ENCODE peak calls at places on chromosomes 11 and 22, in five cellular contexts. One of them, this sample, is unnamed.

GRCh38 chr11:86287468-86287796 is 14.6 kb upstream of the HIKESHI start:
- ATAC-seq in K562: no peak
- ATAC-seq in PC-3: no peak
- ATAC-seq in left lung: no peak
- ATAC-seq in upper lobe of right lung: no peak
- ATAC-seq in this sample: no peak

GRCh38 chr11:61586792-61587430 is 6.0 kb upstream of the SYT7 start:
- ATAC-seq in K562: no peak
- ATAC-seq in PC-3: no peak
- ATAC-seq in left lung: no peak
- ATAC-seq in upper lobe of right lung: no peak
- ATAC-seq in this sample: no peak

GRCh38 chr11:36333897-36334296 is 37.8 kb downstream of the PRR5L start:
- ATAC-seq in K562: peak
- ATAC-seq in PC-3: peak
- ATAC-seq in left lung: no peak
- ATAC-seq in upper lobe of right lung: peak
- ATAC-seq in this sample: no peak

GRCh38 chr22:44188986-44189630 is 8.4 kb downstream of the PARVG start:
- ATAC-seq in K562: no peak
- ATAC-seq in PC-3: no peak
- ATAC-seq in left lung: no peak
- ATAC-seq in upper lobe of right lung: no peak
- ATAC-seq in this sample: no peak

GRCh38 chr11:45754746-45755145 is 50.2 kb upstream of the SLC35C1 start:
- ATAC-seq in K562: no peak
- ATAC-seq in PC-3: no peak
- ATAC-seq in left lung: no peak
- ATAC-seq in upper lobe of right lung: no peak
- ATAC-seq in this sample: no peak

GRCh38 chr11:92765965-92766371 is 203.5 kb upstream of the MTNR1B start:
- ATAC-seq in K562: peak
- ATAC-seq in PC-3: no peak
- ATAC-seq in left lung: peak
- ATAC-seq in upper lobe of right lung: peak
- ATAC-seq in this sample: peak

GRCh38 chr22:40276877-40277823 is 69.2 kb upstream of the ADSL start:
- ATAC-seq in K562: no peak
- ATAC-seq in PC-3: peak
- ATAC-seq in left lung: peak
- ATAC-seq in upper lobe of right lung: no peak
- ATAC-seq in this sample: peak

GRCh38 chr11:75565221-75565814 is 3.3 kb downstream of the SERPINH1 start:
- ATAC-seq in K562: no peak
- ATAC-seq in PC-3: peak
- ATAC-seq in left lung: peak
- ATAC-seq in upper lobe of right lung: no peak
- ATAC-seq in this sample: peak

GRCh38 chr22:42743501-42743991 is 22.9 kb upstream of the A4GALT start:
- ATAC-seq in K562: no peak
- ATAC-seq in PC-3: no peak
- ATAC-seq in left lung: peak
- ATAC-seq in upper lobe of right lung: peak
- ATAC-seq in this sample: peak

GRCh38 chr11:45026835-45027234 is 76.2 kb upstream of the TP53I11 start:
- ATAC-seq in K562: no peak
- ATAC-seq in PC-3: no peak
- ATAC-seq in left lung: no peak
- ATAC-seq in upper lobe of right lung: no peak
- ATAC-seq in this sample: no peak

GRCh38 chr11:57597461-57597892 is at the start of gene SERPING1:
- ATAC-seq in K562: peak
- ATAC-seq in PC-3: no peak
- ATAC-seq in left lung: peak
- ATAC-seq in upper lobe of right lung: peak
- ATAC-seq in this sample: peak

GRCh38 chr11:82547163-82547560 is 186.5 kb downstream of the FAM181B start:
- ATAC-seq in K562: no peak
- ATAC-seq in PC-3: no peak
- ATAC-seq in left lung: no peak
- ATAC-seq in upper lobe of right lung: peak
- ATAC-seq in this sample: peak

DNA sequence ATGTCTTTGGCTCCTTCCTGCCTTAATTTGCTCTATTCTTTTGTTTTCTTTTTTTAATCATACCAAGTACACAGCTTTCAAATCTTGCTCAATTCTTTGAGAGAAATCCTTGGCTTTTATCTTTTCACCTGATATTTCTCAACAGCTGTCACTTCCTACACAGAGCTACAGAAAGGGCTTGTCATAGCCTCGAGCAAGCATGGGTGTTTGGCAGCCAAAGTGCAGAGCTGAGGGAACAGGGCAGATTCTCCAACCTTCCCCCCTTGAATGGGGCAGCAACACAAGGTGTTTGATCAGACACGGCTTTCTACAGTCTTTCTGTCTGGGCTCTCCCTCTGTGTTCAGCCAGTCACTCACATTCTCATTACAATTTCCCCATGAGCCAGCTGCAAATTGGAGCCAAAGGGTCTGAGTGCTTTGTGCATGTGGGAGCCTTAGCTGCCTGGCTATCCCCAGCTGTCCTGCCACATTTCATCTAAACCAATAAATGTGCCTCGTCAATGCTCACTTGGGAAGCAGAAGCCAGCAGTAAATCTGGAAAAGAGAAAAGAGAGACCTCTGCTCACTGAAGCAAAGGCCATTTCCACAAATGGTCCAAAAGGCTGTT is 187.0 kb downstream of the FAM181B start:
- ATAC-seq in K562: no peak
- ATAC-seq in PC-3: no peak
- ATAC-seq in left lung: no peak
- ATAC-seq in upper lobe of right lung: no peak
- ATAC-seq in this sample: no peak
- H3K27ac ChIP-seq in K562: no peak
- H3K27ac ChIP-seq in PC-3: no peak
- H3K27ac ChIP-seq in left lung: no peak
- H3K27ac ChIP-seq in upper lobe of right lung: no peak
- H3K27ac ChIP-seq in this sample: no peak

DNA sequence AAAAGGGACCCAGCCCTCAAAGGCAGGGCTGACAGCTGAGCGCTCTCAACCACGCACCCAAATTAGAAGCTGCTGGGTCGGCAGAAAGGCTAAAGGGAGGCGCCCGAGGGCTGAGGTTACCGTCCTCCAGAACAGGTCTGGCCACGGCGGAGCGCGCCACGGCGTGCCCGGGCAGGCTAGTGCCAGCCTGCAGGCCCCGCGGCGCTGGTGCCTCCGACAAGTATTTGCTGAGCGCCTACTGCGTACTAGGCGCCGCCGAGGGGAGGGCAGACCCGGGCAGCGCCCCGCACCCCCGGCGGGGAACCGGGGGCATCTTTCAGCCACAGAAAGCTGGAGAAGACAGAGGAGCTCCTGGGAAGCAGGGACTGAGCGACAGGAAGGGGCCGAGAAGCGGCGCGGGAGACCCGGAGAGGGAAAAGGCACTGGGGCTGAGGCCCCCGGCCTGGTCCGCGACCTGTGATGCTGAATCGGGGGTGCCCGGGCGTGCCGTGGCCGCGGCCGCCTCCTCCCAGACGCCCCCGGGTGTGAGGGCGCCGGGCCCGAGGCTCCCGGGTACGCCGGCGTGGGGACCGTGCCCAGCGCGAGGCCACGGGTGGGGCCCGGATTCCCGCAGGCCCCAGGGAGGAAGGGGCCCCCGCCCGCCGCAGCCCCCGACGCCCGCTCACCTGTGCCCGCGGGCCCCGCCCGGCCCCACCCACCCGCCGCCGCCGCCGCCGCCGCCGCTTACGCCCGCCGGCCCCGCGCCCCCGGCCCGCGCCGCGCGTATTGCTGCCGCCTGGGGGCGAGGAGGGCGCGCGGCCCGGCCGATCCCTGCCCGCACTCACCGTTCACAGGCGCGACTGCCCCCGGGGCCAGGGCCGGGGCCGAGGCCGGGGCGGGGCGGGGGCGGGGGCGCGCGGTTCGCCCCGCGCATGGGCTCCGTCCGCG is 521 bp downstream of the HRAS start:
- ATAC-seq in K562: no peak
- ATAC-seq in PC-3: peak
- ATAC-seq in left lung: peak
- ATAC-seq in upper lobe of right lung: peak
- ATAC-seq in this sample: peak
- TF ChIP-seq CTCF in K562: no peak
- TF ChIP-seq CTCF in PC-3: no peak
- TF ChIP-seq CTCF in left lung: no peak
- TF ChIP-seq CTCF in upper lobe of right lung: no peak
- TF ChIP-seq CTCF in this sample: no peak

GRCh38 chr11:114199051-114199450 is 97.1 kb upstream of the NNMT start:
- ATAC-seq in K562: no peak
- ATAC-seq in PC-3: no peak
- ATAC-seq in left lung: no peak
- ATAC-seq in upper lobe of right lung: no peak
- ATAC-seq in this sample: no peak

GRCh38 chr11:114197799-114198500 is 98.2 kb upstream of the NNMT start:
- ATAC-seq in K562: no peak
- ATAC-seq in PC-3: peak
- ATAC-seq in left lung: peak
- ATAC-seq in upper lobe of right lung: peak
- ATAC-seq in this sample: peak

GRCh38 chr11:114195981-114196731 is 100.0 kb upstream of the NNMT start:
- ATAC-seq in K562: peak
- ATAC-seq in PC-3: no peak
- ATAC-seq in left lung: peak
- ATAC-seq in upper lobe of right lung: peak
- ATAC-seq in this sample: no peak

GRCh38 chr11:114193730-114194674 is 102.2 kb upstream of the NNMT start:
- ATAC-seq in K562: no peak
- ATAC-seq in PC-3: no peak
- ATAC-seq in left lung: no peak
- ATAC-seq in upper lobe of right lung: no peak
- ATAC-seq in this sample: peak

GRCh38 chr11:114196994-114197702 is 99.1 kb upstream of the NNMT start:
- ATAC-seq in K562: no peak
- ATAC-seq in PC-3: no peak
- ATAC-seq in left lung: peak
- ATAC-seq in upper lobe of right lung: no peak
- ATAC-seq in this sample: peak
- H3K27ac ChIP-seq in K562: no peak
- H3K27ac ChIP-seq in PC-3: no peak
- H3K27ac ChIP-seq in left lung: peak
- H3K27ac ChIP-seq in upper lobe of right lung: peak
- H3K27ac ChIP-seq in this sample: peak

GRCh38 chr11:59182457-59183151 is 10.7 kb downstream of the DTX4 start:
- ATAC-seq in K562: peak
- ATAC-seq in PC-3: no peak
- ATAC-seq in left lung: no peak
- ATAC-seq in upper lobe of right lung: peak
- ATAC-seq in this sample: no peak
- TF ChIP-seq CTCF in K562: peak
- TF ChIP-seq CTCF in PC-3: peak
- TF ChIP-seq CTCF in left lung: peak
- TF ChIP-seq CTCF in upper lobe of right lung: peak
- TF ChIP-seq CTCF in this sample: no peak

GRCh38 chr11:120125005-120125404 is 12.9 kb downstream of the TRIM29 start:
- ATAC-seq in K562: peak
- ATAC-seq in PC-3: peak
- ATAC-seq in left lung: no peak
- ATAC-seq in upper lobe of right lung: no peak
- ATAC-seq in this sample: peak

GRCh38 chr11:120123946-120124345 is 14.0 kb downstream of the TRIM29 start:
- ATAC-seq in K562: no peak
- ATAC-seq in PC-3: peak
- ATAC-seq in left lung: no peak
- ATAC-seq in upper lobe of right lung: no peak
- ATAC-seq in this sample: no peak

GRCh38 chr11:120122921-120123683 is 14.8 kb downstream of the TRIM29 start:
- ATAC-seq in K562: peak
- ATAC-seq in PC-3: no peak
- ATAC-seq in left lung: peak
- ATAC-seq in upper lobe of right lung: no peak
- ATAC-seq in this sample: no peak

GRCh38 chr11:120125509-120125908 is 12.4 kb downstream of the TRIM29 start:
- ATAC-seq in K562: no peak
- ATAC-seq in PC-3: no peak
- ATAC-seq in left lung: no peak
- ATAC-seq in upper lobe of right lung: no peak
- ATAC-seq in this sample: no peak

DNA sequence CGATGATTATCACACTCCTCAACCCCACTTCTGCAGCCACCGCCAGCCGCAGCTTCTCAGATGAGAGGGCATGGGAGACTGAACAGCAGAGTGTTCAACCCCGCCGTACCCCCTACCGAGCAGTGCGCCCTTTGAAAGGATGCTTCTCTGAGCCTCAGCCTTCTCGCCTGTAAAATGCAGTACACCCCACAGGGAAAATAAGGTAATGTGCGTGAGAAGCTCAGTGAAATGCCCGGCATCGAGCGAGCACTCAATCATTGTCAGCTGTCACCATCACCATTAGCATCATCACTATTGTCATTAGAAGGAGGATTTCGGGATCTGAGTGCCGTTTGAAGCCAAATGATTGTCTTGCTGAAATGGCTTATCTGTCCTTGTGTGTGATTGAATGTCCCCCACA is 13.6 kb downstream of the TRIM29 start:
- ATAC-seq in K562: no peak
- ATAC-seq in PC-3: no peak
- ATAC-seq in left lung: no peak
- ATAC-seq in upper lobe of right lung: no peak
- ATAC-seq in this sample: no peak
- H3K27ac ChIP-seq in K562: no peak
- H3K27ac ChIP-seq in PC-3: peak
- H3K27ac ChIP-seq in left lung: no peak
- H3K27ac ChIP-seq in upper lobe of right lung: no peak
- H3K27ac ChIP-seq in this sample: no peak

GRCh38 chr11:35163707-35164496 is 24.9 kb downstream of the CD44 start:
- ATAC-seq in K562: no peak
- ATAC-seq in PC-3: no peak
- ATAC-seq in left lung: no peak
- ATAC-seq in upper lobe of right lung: no peak
- ATAC-seq in this sample: no peak
- TF ChIP-seq CTCF in K562: peak
- TF ChIP-seq CTCF in PC-3: no peak
- TF ChIP-seq CTCF in left lung: no peak
- TF ChIP-seq CTCF in upper lobe of right lung: peak
- TF ChIP-seq CTCF in this sample: no peak

This sample was measured in gastroesophageal sphincter.